ENCODE peak calls at places on chromosome 11, in nine cellular contexts. I is upper lobe of left lung; Q is RWPE2; T is naive thymus-derived CD4-positive, alpha-beta T cell; V is upper lobe of right lung; B is Panc1; H is aorta; E is heart right ventricle; K is right lobe of liver. F is an unnamed sample.

GRCh38 chr11:93890441-93891051 is 40.1 kb upstream of the VSTM5 start:
- ATAC-seq in H (no peak), B (no peak), E (no peak), Q (no peak), I (no peak), T (no peak), K (no peak), V (no peak), F (no peak)

GRCh38 chr11:70769521-70769920 is 371.2 kb downstream of the CTTN start:
- ATAC-seq in Q (no peak), B (no peak), T (no peak), K (no peak), H (no peak), E (no peak), I (peak; percentile 3), V (peak; percentile 7), F (no peak)

GRCh38 chr11:122938557-122938956 is 43.1 kb downstream of the BSX start:
- ATAC-seq in I (no peak), T (no peak), B (no peak), V (no peak), E (no peak), Q (no peak), H (no peak), K (no peak), F (no peak)

GRCh38 chr11:125448136-125448535 is 47.9 kb downstream of the FEZ1 start:
- ATAC-seq in K (no peak), E (no peak), Q (peak; percentile 71), T (no peak), V (no peak), I (no peak), H (no peak), B (no peak), F (no peak)

GRCh38 chr11:70811915-70812314 is 413.6 kb downstream of the CTTN start:
- ATAC-seq in T (no peak), Q (no peak), K (no peak), B (no peak), E (no peak), V (no peak), H (no peak), I (no peak), F (no peak)

GRCh38 chr11:75802022-75802912 is 12.7 kb upstream of the UVRAG start:
- ATAC-seq in V (no peak), Q (no peak), B (peak; percentile 41), E (peak; percentile 21), K (no peak), I (no peak), T (no peak), H (peak; percentile 21), F (no peak)

GRCh38 chr11:84384637-84385227 is 1098.6 kb upstream of the CCDC90B start:
- ATAC-seq in T (no peak), E (peak; percentile 33), I (no peak), K (peak; percentile 83), V (peak; percentile 73), B (no peak), Q (no peak), H (no peak), F (no peak)

GRCh38 chr11:111565111-111565720 is 24.7 kb downstream of the LAYN start:
- ATAC-seq in V (peak; percentile 83), Q (peak; percentile 25), B (peak; percentile 46), K (peak; percentile 87), I (no peak), E (peak; percentile 30), T (peak; percentile 60), H (peak; percentile 53), F (peak; percentile 66)

GRCh38 chr11:13928566-13929251 is 33.8 kb upstream of the SPON1 start:
- ATAC-seq in B (no peak), Q (peak; percentile 79), K (peak; percentile 90), T (no peak), V (peak; percentile 51), E (peak; percentile 36), H (no peak), I (no peak), F (no peak)

GRCh38 chr11:96132437-96132836 is 208.5 kb upstream of the MTMR2 start:
- ATAC-seq in V (no peak), I (no peak), H (no peak), K (no peak), T (peak; percentile 25), B (peak; percentile 79), Q (peak; percentile 73), E (no peak), F (no peak)

GRCh38 chr11:95404370-95404769 is 173.4 kb upstream of the SESN3 start:
- ATAC-seq in B (no peak), I (no peak), Q (no peak), T (no peak), E (no peak), K (no peak), H (no peak), V (no peak), F (no peak)

DNA sequence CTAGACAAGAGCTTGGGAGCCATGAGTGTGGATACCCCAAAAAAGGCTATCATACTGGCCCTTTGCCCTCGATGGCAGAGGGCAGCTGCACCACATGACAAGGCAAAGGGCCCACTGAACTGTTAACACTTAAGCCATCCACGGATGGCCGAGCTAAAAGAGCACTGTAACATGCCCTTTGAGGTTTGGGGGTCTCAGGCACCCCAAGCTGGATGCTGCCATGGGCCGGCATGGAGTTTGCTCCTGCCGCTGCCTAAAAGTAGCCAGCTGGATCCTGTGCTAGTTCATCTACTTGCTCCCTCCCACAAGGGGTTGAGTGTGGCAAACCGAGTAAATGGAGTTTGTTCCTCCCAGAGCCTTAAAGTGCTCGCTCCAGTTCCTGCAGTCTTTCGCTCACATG is 383.2 kb upstream of the LRRC4C start:
- ATAC-seq in E (no peak), Q (no peak), V (no peak), T (no peak), H (no peak), B (no peak), K (no peak), I (no peak), F (no peak)
- H3K27ac ChIP-seq in E (no peak overlapping the region), Q (no peak overlapping the region), V (no peak overlapping the region), T (no peak overlapping the region), H (no peak overlapping the region), B (no peak overlapping the region), K (no peak overlapping the region), I (no peak overlapping the region), F (no peak overlapping the region)

GRCh38 chr11:79026803-79027445 is 413.9 kb downstream of the TENM4 start:
- ATAC-seq in I (no peak), T (no peak), K (no peak), E (no peak), B (no peak), V (no peak), H (no peak), Q (no peak), F (no peak)
- H3K9me3 ChIP-seq in I (no peaks in the 10 kb centered on the region), T (no peaks in the 10 kb centered on the region), K (no peaks in the 10 kb centered on the region), E (no peaks in the 10 kb centered on the region), B (no peaks in the 10 kb centered on the region), V (no peaks in the 10 kb centered on the region), H (no peaks in the 10 kb centered on the region), Q (no peaks in the 10 kb centered on the region), F (no peaks in the 10 kb centered on the region)

DNA sequence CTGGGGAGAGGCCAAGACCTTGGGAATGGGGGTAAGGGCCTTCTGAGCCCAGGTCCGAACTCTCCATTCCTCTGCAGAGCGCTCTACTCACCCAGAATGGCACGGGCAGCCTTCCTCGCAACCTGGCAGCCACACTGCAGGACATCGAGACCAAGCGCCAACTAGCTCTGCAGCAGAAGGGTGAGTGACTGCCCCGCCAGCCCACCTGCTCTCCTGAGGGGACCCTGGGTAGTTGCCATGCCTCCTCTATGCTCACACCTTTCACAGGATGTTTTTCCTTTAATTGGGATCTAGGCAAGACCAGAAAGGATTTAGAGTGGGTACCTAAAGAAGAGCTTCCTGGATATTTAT is 35.5 kb downstream of the TREH start:
- ATAC-seq in V (no peak), K (no peak), B (no peak), H (no peak), T (no peak), Q (no peak), E (no peak), I (no peak), F (no peak)
- H3K27ac ChIP-seq in V (no peak overlapping the region), K (no peak overlapping the region), B (no peak overlapping the region), H (no peak overlapping the region), T (no peak overlapping the region), Q (no peak overlapping the region), E (peak overlapping the region; percentile 65), I (no peak overlapping the region), F (no peak overlapping the region)

DNA sequence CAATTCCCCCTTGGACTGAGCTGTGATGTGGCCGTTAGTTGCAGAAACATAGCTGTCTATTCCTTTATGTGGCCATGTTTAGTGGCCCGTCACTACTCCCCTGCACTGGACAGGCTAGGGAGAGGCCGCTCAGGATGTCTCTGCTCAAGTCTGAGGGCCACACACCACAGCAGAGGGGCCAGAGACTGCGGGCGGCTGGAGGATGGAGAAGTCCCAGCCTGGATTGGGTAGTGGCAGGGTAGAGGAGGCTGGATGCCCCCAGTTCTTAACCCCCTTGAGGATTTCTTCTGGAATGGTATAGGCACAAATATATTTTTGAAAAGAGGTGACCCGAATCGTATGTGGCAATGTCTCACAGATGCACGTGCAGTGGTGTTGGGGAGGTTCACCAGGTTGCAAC is 116.4 kb upstream of the B3GAT1 start:
- ATAC-seq in B (no peak), V (no peak), Q (no peak), H (no peak), K (no peak), T (no peak), I (no peak), E (no peak), F (no peak)
- H3K9me3 ChIP-seq in B (no peaks in the 10 kb centered on the region), V (no peaks in the 10 kb centered on the region), Q (no peaks in the 10 kb centered on the region), H (no peaks in the 10 kb centered on the region), K (no peaks in the 10 kb centered on the region), T (no peaks in the 10 kb centered on the region), I (no peaks in the 10 kb centered on the region), E (no peaks in the 10 kb centered on the region), F (no peaks in the 10 kb centered on the region)

GRCh38 chr11:63906087-63906486 is 10.9 kb downstream of the RCOR2 start:
- ATAC-seq in H (no peak), K (no peak), T (no peak), Q (no peak), V (no peak), I (no peak), B (no peak), E (no peak), F (no peak)

GRCh38 chr11:63901660-63902059 is 15.3 kb downstream of the RCOR2 start:
- ATAC-seq in E (no peak), K (no peak), T (no peak), Q (peak; percentile 24), V (peak; percentile 5), B (peak; percentile 71), I (no peak), H (no peak), F (no peak)

GRCh38 chr11:63905179-63905578 is 11.8 kb downstream of the RCOR2 start:
- ATAC-seq in B (no peak), V (no peak), E (no peak), H (no peak), I (no peak), T (no peak), K (no peak), Q (no peak), F (no peak)

GRCh38 chr11:63904743-63905142 is 12.2 kb downstream of the RCOR2 start:
- ATAC-seq in B (no peak), K (no peak), E (no peak), Q (no peak), V (no peak), I (no peak), H (no peak), T (no peak), F (no peak)

GRCh38 chr11:63903884-63904283 is 13.1 kb downstream of the RCOR2 start:
- ATAC-seq in Q (no peak), K (no peak), I (no peak), B (no peak), E (no peak), T (no peak), H (no peak), V (no peak), F (no peak)
- H3K27ac ChIP-seq in Q (no peak overlapping the region), K (no peak overlapping the region), I (no peak overlapping the region), B (no peak overlapping the region), E (no peak overlapping the region), T (no peak overlapping the region), H (no peak overlapping the region), V (no peak overlapping the region), F (no peak overlapping the region)